ENCODE peak calls at places on chromosomes 16 and 17, in seven cellular contexts. L is H1, P is SK-N-SH, J is HepG2, K is HCT116, Y is K562, X is GM12878. Z is an unnamed sample.

GRCh38 chr16:86087561-86088230 is 188.7 kb downstream of the IRF8 start:
- DNase-seq in L (no peak), P (no peak), J (no peak), K (no peak), Y (no peak), X (no peak), Z (no peak)

GRCh38 chr16:85663891-85664321 is 24.8 kb downstream of the GINS2 start:
- DNase-seq in L (no peak), P (no peak), J (no peak), K (no peak), Y (no peak), X (no peak), Z (no peak)

GRCh38 chr17:74856113-74856512 is 3.6 kb downstream of the GRIN2C start:
- DNase-seq in L (no peak), P (no peak), J (no peak), K (no peak), Y (no peak), X (no peak), Z (no peak)

GRCh38 chr16:82152641-82153094 is 17.4 kb downstream of the MPHOSPH6 start:
- DNase-seq in L (no peak), P (no peak), J (peak), K (no peak), Y (peak), X (no peak), Z (peak)

GRCh38 chr17:7586673-7587419 is 3.0 kb downstream of the SOX15 start:
- DNase-seq in L (no peak), P (no peak), J (peak), K (peak), Y (peak), X (no peak), Z (no peak)

GRCh38 chr16:57476546-57477410 is 9.5 kb downstream of the DOK4 start:
- DNase-seq in L (no peak), P (peak), J (no peak), K (no peak), Y (no peak), X (no peak), Z (no peak)

GRCh38 chr17:35245196-35245486 is 2.3 kb downstream of the SLFN5 start:
- DNase-seq in L (no peak), P (no peak), J (no peak), K (peak), Y (no peak), X (no peak), Z (peak)

GRCh38 chr17:28985950-28986713 is 19.7 kb downstream of the SEZ6 start:
- DNase-seq in L (peak), P (no peak), J (no peak), K (no peak), Y (no peak), X (no peak), Z (no peak)

GRCh38 chr17:59826741-59827453 is 65.8 kb downstream of the TUBD1 start:
- DNase-seq in L (no peak), P (no peak), J (no peak), K (no peak), Y (no peak), X (no peak), Z (no peak)

GRCh38 chr16:66920924-66921680 is 2.4 kb upstream of the CDH16 start:
- DNase-seq in L (no peak), P (no peak), J (no peak), K (no peak), Y (no peak), X (no peak), Z (no peak)

GRCh38 chr16:85781685-85782370 is 17.5 kb downstream of the EMC8 start:
- DNase-seq in L (no peak), P (no peak), J (peak), K (no peak), Y (no peak), X (no peak), Z (peak)

GRCh38 chr17:17019891-17020456 is 22.3 kb upstream of the MPRIP start:
- DNase-seq in L (no peak), P (no peak), J (no peak), K (no peak), Y (no peak), X (no peak), Z (peak)

GRCh38 chr17:3955373-3955978 is 8.8 kb downstream of the ATP2A3 start:
- DNase-seq in L (no peak), P (peak), J (no peak), K (no peak), Y (no peak), X (no peak), Z (no peak)

GRCh38 chr16:68873635-68874471 is 30.5 kb downstream of the TANGO6 start:
- DNase-seq in L (no peak), P (no peak), J (peak), K (no peak), Y (no peak), X (no peak), Z (no peak)

GRCh38 chr17:4948997-4949320 is 629 bp upstream of the PFN1 start:
- DNase-seq in L (no peak), P (peak), J (peak), K (peak), Y (peak), X (no peak), Z (peak)

GRCh38 chr17:80874866-80875445 is 116.7 kb upstream of the CHMP6 start:
- DNase-seq in L (no peak), P (no peak), J (no peak), K (no peak), Y (no peak), X (no peak), Z (no peak)

GRCh38 chr17:80888276-80889160 is 103.1 kb upstream of the CHMP6 start:
- DNase-seq in L (no peak), P (no peak), J (no peak), K (no peak), Y (no peak), X (no peak), Z (no peak)

GRCh38 chr16:31472559-31473203 is 729 bp downstream of the TGFB1I1 start:
- DNase-seq in L (no peak), P (peak), J (peak), K (peak), Y (peak), X (no peak), Z (peak)

GRCh38 chr16:11256657-11257130 is 690 bp upstream of the SOCS1 start:
- DNase-seq in L (no peak), P (peak), J (no peak), K (no peak), Y (peak), X (no peak), Z (peak)

GRCh38 chr17:63361182-63361581 is 84.9 kb downstream of the CYB561 start:
- DNase-seq in L (no peak), P (no peak), J (no peak), K (no peak), Y (no peak), X (no peak), Z (no peak)

GRCh38 chr16:89613101-89613953 is at the start of gene DPEP1:
- DNase-seq in L (no peak), P (no peak), J (no peak), K (no peak), Y (no peak), X (no peak), Z (no peak)

GRCh38 chr16:21233521-21234150 is at the start of gene ANKS4B:
- DNase-seq in L (no peak), P (no peak), J (peak), K (no peak), Y (no peak), X (no peak), Z (no peak)

GRCh38 chr17:36535669-36536081 is 888 bp downstream of the PIGW start:
- DNase-seq in L (no peak), P (no peak), J (no peak), K (no peak), Y (no peak), X (no peak), Z (no peak)

GRCh38 chr17:55648086-55648485 is 74.6 kb downstream of the TMEM100 start:
- DNase-seq in L (no peak), P (no peak), J (no peak), K (no peak), Y (no peak), X (no peak), Z (no peak)

GRCh38 chr17:751269-752001 is 629 bp downstream of the GEMIN4 start:
- DNase-seq in L (no peak), P (peak), J (no peak), K (no peak), Y (peak), X (no peak), Z (peak)

GRCh38 chr17:12729086-12729485 is 60.2 kb upstream of the ARHGAP44 start:
- DNase-seq in L (no peak), P (no peak), J (no peak), K (no peak), Y (no peak), X (no peak), Z (no peak)

GRCh38 chr16:962901-963814 is 7.6 kb downstream of the LMF1 start:
- DNase-seq in L (no peak), P (no peak), J (no peak), K (no peak), Y (no peak), X (no peak), Z (no peak)

GRCh38 chr17:76789235-76789788 is 51.4 kb downstream of the MFSD11 start:
- DNase-seq in L (no peak), P (peak), J (no peak), K (no peak), Y (peak), X (no peak), Z (peak)

GRCh38 chr17:80313160-80313829 is 52.6 kb downstream of the RNF213 start:
- DNase-seq in L (no peak), P (no peak), J (no peak), K (no peak), Y (no peak), X (no peak), Z (no peak)

GRCh38 chr16:27193300-27193990 is 9.9 kb upstream of the KDM8 start:
- DNase-seq in L (no peak), P (no peak), J (no peak), K (no peak), Y (no peak), X (no peak), Z (no peak)

GRCh38 chr17:13638855-13639458 is 37.2 kb upstream of the HS3ST3A1 start:
- DNase-seq in L (no peak), P (no peak), J (no peak), K (no peak), Y (peak), X (no peak), Z (no peak)

GRCh38 chr16:15925631-15926030 is 23.8 kb upstream of the ABCC1 start:
- DNase-seq in L (no peak), P (no peak), J (peak), K (no peak), Y (no peak), X (no peak), Z (no peak)

GRCh38 chr16:15483857-15484256 is 49.5 kb downstream of the BMERB1 start:
- DNase-seq in L (no peak), P (no peak), J (no peak), K (no peak), Y (no peak), X (no peak), Z (no peak)

GRCh38 chr17:81563861-81564586 is 11.9 kb upstream of the FAAP100 start:
- DNase-seq in L (no peak), P (no peak), J (no peak), K (no peak), Y (no peak), X (no peak), Z (no peak)

GRCh38 chr17:6591599-6592158 is 35.3 kb upstream of the PITPNM3 start:
- DNase-seq in L (no peak), P (no peak), J (peak), K (no peak), Y (no peak), X (no peak), Z (no peak)

GRCh38 chr17:81868674-81869220 is 2.4 kb downstream of the ARHGDIA start:
- DNase-seq in L (no peak), P (peak), J (peak), K (peak), Y (peak), X (no peak), Z (peak)

GRCh38 chr16:30110661-30111060 is 2.7 kb downstream of the GDPD3 start:
- DNase-seq in L (no peak), P (no peak), J (no peak), K (no peak), Y (no peak), X (no peak), Z (no peak)

GRCh38 chr16:30114411-30114810 is 1.1 kb upstream of the GDPD3 start:
- DNase-seq in L (no peak), P (no peak), J (no peak), K (no peak), Y (no peak), X (no peak), Z (no peak)

GRCh38 chr16:30113031-30113710 is at the start of gene GDPD3:
- DNase-seq in L (no peak), P (no peak), J (peak), K (no peak), Y (peak), X (no peak), Z (no peak)

GRCh38 chr16:30113711-30114333 is 485 bp upstream of the GDPD3 start:
- DNase-seq in L (no peak), P (no peak), J (no peak), K (no peak), Y (peak), X (no peak), Z (no peak)

DNA sequence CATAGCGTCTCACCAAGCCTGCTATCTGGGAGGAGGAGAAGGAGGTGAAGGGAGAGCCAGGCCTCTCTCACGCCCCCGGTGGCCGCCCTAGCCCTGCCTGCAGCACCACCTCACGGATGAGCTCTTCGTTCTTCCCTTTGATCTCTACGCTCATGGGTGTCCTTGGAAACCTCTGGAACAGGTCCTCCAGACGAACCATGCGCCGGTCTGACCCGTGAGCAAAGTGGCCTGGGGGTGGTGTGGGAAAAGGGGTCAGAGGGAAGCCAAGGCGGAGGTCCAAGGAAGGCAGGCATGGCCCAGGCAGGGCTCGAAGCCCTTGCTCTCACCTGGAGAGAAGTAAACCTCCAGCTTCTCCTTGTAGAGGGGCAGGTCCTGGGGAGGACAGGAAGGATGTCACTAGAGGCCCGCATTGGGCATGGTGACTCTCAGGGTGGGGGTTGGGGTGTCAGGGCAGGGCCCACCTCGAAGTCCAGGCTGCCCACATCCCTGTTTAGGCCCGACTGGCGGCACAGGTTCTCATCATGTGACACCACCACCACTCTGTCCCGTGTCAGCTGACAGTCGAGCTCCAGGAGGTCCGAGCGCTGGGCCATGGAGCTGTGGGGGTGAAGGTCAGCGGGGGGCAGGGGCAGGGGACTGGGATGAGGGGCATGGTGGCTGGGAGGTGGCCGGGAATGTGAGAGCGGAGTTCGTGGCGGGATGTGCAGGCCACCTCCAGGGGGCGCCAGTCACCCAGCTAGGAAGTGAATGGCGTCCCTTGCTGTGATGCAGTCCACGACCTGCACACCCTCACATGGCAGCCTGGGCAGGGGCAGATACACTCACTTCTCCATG is 923 bp downstream of the GDPD3 start:
- DNase-seq in L (no peak), P (peak), J (peak), K (no peak), Y (peak), X (no peak), Z (peak)
- TF ChIP-seq JUND in L (no peak), P (no peak), J (peak), K (no peak), Y (no peak), X (no peak), Z (no peak)

GRCh38 chr16:88297178-88297720 is 85.5 kb upstream of the ZNF469 start:
- DNase-seq in L (no peak), P (no peak), J (no peak), K (no peak), Y (no peak), X (no peak), Z (no peak)
- TF ChIP-seq JUND in L (no peak), P (no peak), J (no peak), K (no peak), Y (no peak), X (no peak), Z (no peak)

GRCh38 chr17:57302690-57303089 is 46.4 kb downstream of the MSI2 start:
- DNase-seq in L (no peak), P (no peak), J (no peak), K (no peak), Y (no peak), X (no peak), Z (no peak)
- TF ChIP-seq JUND in L (no peak), P (no peak), J (no peak), K (no peak), Y (no peak), X (no peak), Z (no peak)

GRCh38 chr17:82948957-82949356 is 109.1 kb upstream of the ZNF750 start:
- DNase-seq in L (no peak), P (no peak), J (no peak), K (no peak), Y (no peak), X (no peak), Z (no peak)

GRCh38 chr17:82949361-82949760 is 109.5 kb upstream of the ZNF750 start:
- DNase-seq in L (no peak), P (no peak), J (no peak), K (no peak), Y (no peak), X (no peak), Z (no peak)

GRCh38 chr17:82948081-82948511 is 108.3 kb upstream of the ZNF750 start:
- DNase-seq in L (no peak), P (no peak), J (no peak), K (no peak), Y (no peak), X (no peak), Z (no peak)

GRCh38 chr17:82950525-82951102 is 110.8 kb upstream of the ZNF750 start:
- DNase-seq in L (no peak), P (no peak), J (no peak), K (no peak), Y (no peak), X (no peak), Z (no peak)

GRCh38 chr17:82949984-82950383 is 110.2 kb upstream of the ZNF750 start:
- DNase-seq in L (no peak), P (no peak), J (no peak), K (no peak), Y (no peak), X (no peak), Z (no peak)
- TF ChIP-seq JUND in L (no peak), P (no peak), J (no peak), K (no peak), Y (no peak), X (no peak), Z (no peak)

GRCh38 chr16:22928882-22929281 is 114.9 kb downstream of the HS3ST2 start:
- DNase-seq in L (no peak), P (no peak), J (no peak), K (no peak), Y (no peak), X (no peak), Z (no peak)
- TF ChIP-seq JUND in L (no peak), P (no peak), J (no peak), K (no peak), Y (no peak), X (no peak), Z (no peak)

GRCh38 chr17:78046923-78047322 is 81.6 kb downstream of the TMC6 start:
- DNase-seq in L (no peak), P (no peak), J (no peak), K (no peak), Y (peak), X (no peak), Z (no peak)
- TF ChIP-seq JUND in L (no peak), P (no peak), J (no peak), K (no peak), Y (no peak), X (no peak), Z (no peak)

GRCh38 chr17:45050680-45051059 is 762 bp downstream of the DCAKD start:
- DNase-seq in L (no peak), P (peak), J (peak), K (no peak), Y (peak), X (no peak), Z (no peak)
- TF ChIP-seq JUND in L (no peak), P (no peak), J (no peak), K (no peak), Y (no peak), X (no peak), Z (no peak)

GRCh38 chr17:14688134-14688533 is 387.3 kb downstream of the HS3ST3B1 start:
- DNase-seq in L (no peak), P (no peak), J (no peak), K (no peak), Y (no peak), X (no peak), Z (no peak)
- TF ChIP-seq JUND in L (no peak), P (no peak), J (no peak), K (no peak), Y (no peak), X (no peak), Z (no peak)

GRCh38 chr17:65173951-65174683 is 36.9 kb downstream of the RGS9 start:
- DNase-seq in L (no peak), P (peak), J (no peak), K (no peak), Y (peak), X (no peak), Z (no peak)

GRCh38 chr17:65171753-65172152 is 34.6 kb downstream of the RGS9 start:
- DNase-seq in L (no peak), P (no peak), J (no peak), K (no peak), Y (peak), X (no peak), Z (no peak)

GRCh38 chr17:65174974-65175373 is 37.8 kb downstream of the RGS9 start:
- DNase-seq in L (no peak), P (no peak), J (no peak), K (no peak), Y (no peak), X (no peak), Z (no peak)

GRCh38 chr17:65172511-65173136 is 35.5 kb downstream of the RGS9 start:
- DNase-seq in L (no peak), P (no peak), J (no peak), K (no peak), Y (no peak), X (no peak), Z (no peak)

DNA sequence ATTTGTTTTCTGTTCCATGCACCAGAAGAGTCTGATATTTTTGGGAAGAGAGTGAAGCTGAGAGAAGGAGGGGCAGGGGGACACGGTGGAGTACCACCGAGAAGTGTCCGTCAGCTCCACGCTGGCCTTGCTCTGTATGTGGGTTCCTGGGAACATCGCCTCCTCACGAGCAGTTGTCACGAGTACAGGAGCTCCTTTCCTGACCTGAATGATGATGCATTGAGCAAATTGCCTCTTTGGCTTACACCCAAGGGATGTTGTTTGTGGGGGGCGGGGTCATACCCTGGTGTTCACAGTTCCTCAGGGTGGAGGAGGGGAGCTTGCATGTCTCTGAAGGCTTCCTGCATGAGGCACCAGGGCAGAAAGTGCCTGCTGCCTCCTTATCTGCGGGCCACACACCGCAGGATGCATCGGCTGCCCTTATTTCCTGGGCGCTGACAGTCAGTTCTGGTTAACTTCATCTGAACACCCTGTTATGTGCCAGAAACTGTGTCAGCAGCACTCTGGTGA is 36.2 kb downstream of the RGS9 start:
- DNase-seq in L (no peak), P (peak), J (no peak), K (no peak), Y (peak), X (no peak), Z (no peak)
- TF ChIP-seq JUND in L (no peak), P (no peak), J (no peak), K (no peak), Y (peak), X (no peak), Z (no peak)

Z was measured in T47D.